ENCODE peak calls at places on chromosomes 16 and 17, in four cellular contexts. O, Y, X and R are unnamed samples.

GRCh38 chr17:561118-561517 is 153.5 kb downstream of the VPS53 start:
- DNase-seq in O (no peak), Y (peak), X (peak), R (peak)

GRCh38 chr16:67966549-67967182 is 1.8 kb downstream of the SLC12A4 start:
- DNase-seq in O (no peak), Y (no peak), X (peak), R (no peak)

GRCh38 chr16:86076606-86077005 is 177.6 kb downstream of the IRF8 start:
- DNase-seq in O (no peak), Y (no peak), X (no peak), R (no peak)

GRCh38 chr17:63082273-63082861 is 116.3 kb downstream of the TANC2 start:
- DNase-seq in O (no peak), Y (no peak), X (peak), R (no peak)

GRCh38 chr17:80395402-80396151 is 19.4 kb upstream of the ENDOV start:
- DNase-seq in O (no peak), Y (no peak), X (no peak), R (no peak)

GRCh38 chr16:12063004-12063395 is 86.5 kb downstream of the SNX29 start:
- DNase-seq in O (no peak), Y (no peak), X (no peak), R (no peak)

GRCh38 chr16:4556112-4556511 is at the start of gene C16orf96:
- DNase-seq in O (no peak), Y (no peak), X (peak), R (peak)

GRCh38 chr17:76547183-76547641 is 7.4 kb downstream of the PRCD start:
- DNase-seq in O (no peak), Y (peak), X (peak), R (peak)

GRCh38 chr17:35148144-35148543 is 527 bp downstream of the UNC45B start:
- DNase-seq in O (no peak), Y (no peak), X (no peak), R (no peak)